ENCODE peak calls at places on chromosomes 4 and X, in nine cellular contexts. P, D, T, I, Z, E, V, J and C are unnamed samples.

GRCh38 chrX:153226344-153227190 is 47.5 kb downstream of the MAGEA1 start:
- DNase-seq in D (no peak), Z (no peak), V (peak), P (no peak), T (peak), E (peak), I (no peak), J (no peak), C (no peak)

GRCh38 chr4:22500128-22500611 is 15.7 kb downstream of the ADGRA3 start:
- DNase-seq in Z (no peak), I (no peak), J (peak), V (no peak), E (no peak), D (no peak), T (no peak), P (no peak), C (no peak)

GRCh38 chrX:39766882-39767281 is 330.9 kb downstream of the BCOR start:
- DNase-seq in P (no peak), D (no peak), J (no peak), T (peak), E (no peak), V (no peak), I (peak), Z (no peak), C (no peak)

GRCh38 chr4:32798471-32798870 is 2078.3 kb downstream of the PCDH7 start:
- DNase-seq in J (no peak), I (no peak), T (no peak), Z (no peak), D (no peak), P (no peak), E (no peak), V (no peak), C (no peak)

GRCh38 chr4:161949941-161950725 is 213.7 kb downstream of the FSTL5 start:
- DNase-seq in D (no peak), T (no peak), J (no peak), V (peak), I (no peak), E (no peak), P (no peak), Z (no peak), C (no peak)

GRCh38 chr4:48475770-48476169 is 7.4 kb upstream of the SLC10A4 start:
- DNase-seq in Z (no peak), T (no peak), D (no peak), I (no peak), V (no peak), P (no peak), J (no peak), E (no peak), C (no peak)

GRCh38 chrX:140057001-140057411 is 91.7 kb upstream of the CXorf66 start:
- DNase-seq in J (peak), E (peak), P (peak), Z (peak), V (peak), T (peak), I (peak), D (peak), C (peak)

GRCh38 chr4:73998040-73999011 is at the start of gene CXCL5:
- DNase-seq in P (no peak), Z (no peak), E (no peak), T (no peak), V (peak), D (peak), I (no peak), J (no peak), C (no peak)

GRCh38 chr4:89558147-89558546 is 250.5 kb upstream of the GPRIN3 start:
- DNase-seq in P (no peak), J (no peak), V (no peak), Z (no peak), T (no peak), I (no peak), E (peak), D (no peak), C (no peak)

GRCh38 chr4:40292313-40292759 is 42.8 kb upstream of the CHRNA9 start:
- DNase-seq in V (peak), I (no peak), D (no peak), P (no peak), T (no peak), E (peak), J (no peak), Z (no peak), C (no peak)

GRCh38 chrX:47297874-47298273 is 65.1 kb downstream of the USP11 start:
- DNase-seq in P (no peak), E (no peak), D (no peak), Z (no peak), J (peak), I (no peak), V (no peak), T (no peak), C (no peak)

GRCh38 chr4:145177511-145177905 is 2.9 kb downstream of the OTUD4 start:
- DNase-seq in T (no peak), Z (no peak), D (no peak), P (no peak), E (peak), J (no peak), I (no peak), V (peak), C (no peak)

GRCh38 chr4:27684501-27685077 is 823.9 kb downstream of the STIM2 start:
- DNase-seq in V (peak), E (peak), Z (peak), T (no peak), I (peak), P (no peak), J (peak), D (peak), C (peak)

GRCh38 chr4:4470208-4470607 is 71.6 kb downstream of the STX18 start:
- DNase-seq in D (no peak), P (no peak), V (peak), E (no peak), I (no peak), J (no peak), T (no peak), Z (no peak), C (no peak)

GRCh38 chr4:5456296-5456845 is 252.0 kb downstream of the EVC2 start:
- DNase-seq in P (no peak), E (no peak), T (no peak), Z (no peak), I (no peak), D (no peak), V (no peak), J (no peak), C (no peak)

GRCh38 chr4:98253499-98253898 is 7.7 kb upstream of the RAP1GDS1 start:
- DNase-seq in V (no peak), T (no peak), I (no peak), J (no peak), D (no peak), E (no peak), P (no peak), Z (no peak), C (no peak)

GRCh38 chr4:154595807-154596206 is 5.3 kb upstream of the FGA start:
- DNase-seq in P (no peak), V (no peak), J (no peak), D (no peak), I (no peak), T (no peak), Z (no peak), E (no peak), C (no peak)

GRCh38 chrX:120308558-120308957 is 2.7 kb downstream of the TMEM255A start:
- DNase-seq in V (no peak), P (no peak), T (no peak), J (no peak), Z (no peak), I (no peak), E (no peak), D (no peak), C (no peak)

GRCh38 chr4:30789219-30789671 is 69.1 kb downstream of the PCDH7 start:
- DNase-seq in T (no peak), P (no peak), E (no peak), V (no peak), D (no peak), J (peak), Z (no peak), I (no peak), C (no peak)

GRCh38 chr4:133316874-133317273 is 167.8 kb downstream of the PCDH10 start:
- DNase-seq in T (no peak), J (no peak), E (no peak), D (no peak), Z (no peak), P (no peak), I (no peak), V (no peak), C (no peak)

GRCh38 chr4:75741027-75741426 is 16.6 kb downstream of the USO1 start:
- DNase-seq in T (no peak), V (no peak), J (no peak), I (no peak), P (no peak), E (no peak), D (no peak), Z (no peak), C (no peak)

GRCh38 chr4:42588909-42589308 is 68.0 kb downstream of the ATP8A1 start:
- DNase-seq in E (no peak), P (no peak), Z (no peak), J (no peak), T (no peak), I (no peak), V (no peak), D (no peak), C (no peak)

GRCh38 chr4:40564815-40565505 is 64.7 kb downstream of the RBM47 start:
- DNase-seq in D (no peak), I (no peak), P (no peak), E (no peak), V (no peak), J (no peak), Z (no peak), T (no peak), C (no peak)